ENCODE peak calls at places on chromosomes 6 and 20, in four cellular contexts. N is KG1; Z is GM04504; I is CD8-positive, alpha-beta memory T cell. A is an unnamed sample.

GRCh38 chr20:41998539-41999341 is 380.6 kb upstream of the CHD6 start:
- DNase-seq in N (no peak), I (no peak), Z (no peak), A (no peak)

GRCh38 chr6:164563866-164564265 is 745.5 kb downstream of the C6orf118 start:
- DNase-seq in Z (no peak), N (no peak), I (no peak), A (no peak)

GRCh38 chr20:58504566-58504965 is 10.6 kb downstream of the APCDD1L start:
- DNase-seq in I (no peak), Z (no peak), N (no peak), A (no peak)

GRCh38 chr20:62922451-62922921 is 3.8 kb downstream of the DIDO1 start:
- DNase-seq in I (peak), N (no peak), Z (no peak), A (no peak)

GRCh38 chr6:34055223-34055933 is 90.5 kb downstream of the GRM4 start:
- DNase-seq in N (peak), Z (no peak), I (peak), A (peak)

GRCh38 chr6:26286168-26286854 is 78.7 kb upstream of the BTN3A2 start:
- DNase-seq in N (peak), Z (no peak), I (peak), A (peak)

GRCh38 chr6:28742668-28743270 is 181.0 kb downstream of the TRIM27 start:
- DNase-seq in Z (no peak), I (no peak), N (peak), A (no peak)

GRCh38 chr6:136014454-136015421 is 163.2 kb downstream of the PDE7B start:
- DNase-seq in N (no peak), I (no peak), Z (peak), A (no peak)

GRCh38 chr20:47699804-47700203 is 85.5 kb downstream of the SULF2 start:
- DNase-seq in N (no peak), I (no peak), Z (no peak), A (no peak)

GRCh38 chr6:53793318-53793975 is 1.4 kb upstream of the LRRC1 start:
- DNase-seq in N (peak), I (peak), Z (no peak), A (no peak)

GRCh38 chr20:38812182-38812581 is 6.7 kb downstream of the PPP1R16B start:
- DNase-seq in Z (no peak), N (no peak), I (no peak), A (no peak)

GRCh38 chr20:3000852-3001523 is 42.4 kb upstream of the GNRH2 start:
- DNase-seq in N (peak), Z (peak), I (no peak), A (peak)

GRCh38 chr6:107849325-107849724 is 25.2 kb upstream of the SCML4 start:
- DNase-seq in Z (no peak), I (no peak), N (no peak), A (no peak)

GRCh38 chr6:1614448-1614766 is 4.7 kb downstream of the FOXC1 start:
- DNase-seq in N (no peak), Z (no peak), I (no peak), A (no peak)

GRCh38 chr6:125818225-125818657 is 27.5 kb downstream of the NCOA7 start:
- DNase-seq in I (no peak), N (no peak), Z (no peak), A (no peak)

GRCh38 chr20:62736026-62736406 is 27.4 kb downstream of the NTSR1 start:
- DNase-seq in I (no peak), Z (no peak), N (no peak), A (no peak)

GRCh38 chr20:22763257-22763906 is 179.0 kb upstream of the FOXA2 start:
- DNase-seq in N (no peak), Z (no peak), I (no peak), A (no peak)

GRCh38 chr20:46081074-46081473 is 8.7 kb downstream of the NCOA5 start:
- DNase-seq in I (no peak), N (no peak), Z (no peak), A (no peak)

GRCh38 chr6:125314019-125314581 is 12.3 kb upstream of the HDDC2 start:
- DNase-seq in I (no peak), Z (peak), N (peak), A (no peak)

GRCh38 chr20:47258745-47259695 is 97.5 kb downstream of the ZMYND8 start:
- DNase-seq in N (no peak), Z (no peak), I (no peak), A (no peak)

GRCh38 chr6:78831492-78831891 is 35.9 kb upstream of the IRAK1BP1 start:
- DNase-seq in Z (no peak), N (no peak), I (no peak), A (no peak)

GRCh38 chr6:169269180-169270076 is 15.8 kb upstream of the THBS2 start:
- DNase-seq in N (no peak), Z (no peak), I (no peak), A (no peak)

GRCh38 chr6:8738951-8739350 is 303.6 kb upstream of the SLC35B3 start:
- DNase-seq in Z (no peak), I (no peak), N (no peak), A (no peak)

GRCh38 chr20:49479785-49480184 is 2.7 kb downstream of the KCNB1 start:
- DNase-seq in I (no peak), Z (no peak), N (no peak), A (no peak)

GRCh38 chr6:593139-593906 is 63.6 kb downstream of the HUS1B start:
- DNase-seq in Z (peak), N (peak), I (peak), A (peak)

GRCh38 chr6:157825243-157825904 is 2.3 kb downstream of the SNX9 start:
- DNase-seq in N (no peak), I (no peak), Z (no peak), A (no peak)

GRCh38 chr20:2756056-2756611 is 44.3 kb downstream of the CPXM1 start:
- DNase-seq in Z (peak), I (no peak), N (no peak), A (no peak)

GRCh38 chr6:43746613-43747101 is 23.4 kb upstream of the VEGFA start:
- DNase-seq in Z (no peak), N (no peak), I (no peak), A (no peak)

GRCh38 chr6:43086022-43086658 is 10.0 kb downstream of the PTK7 start:
- DNase-seq in N (no peak), I (no peak), Z (no peak), A (no peak)

GRCh38 chr6:10316327-10316726 is 98.5 kb downstream of the TFAP2A start:
- DNase-seq in I (no peak), N (no peak), Z (peak), A (no peak)

GRCh38 chr20:13105864-13106457 is 97.2 kb downstream of the SPTLC3 start:
- DNase-seq in N (peak), Z (peak), I (no peak), A (no peak)

GRCh38 chr6:107179004-107179403 is 63.7 kb upstream of the BEND3 start:
- DNase-seq in N (no peak), Z (no peak), I (no peak), A (no peak)

GRCh38 chr6:163780993-163781392 is 366.5 kb downstream of the QKI start:
- DNase-seq in Z (no peak), N (no peak), I (no peak), A (no peak)

GRCh38 chr6:156980515-156980914 is 203.3 kb downstream of the ARID1B start:
- DNase-seq in Z (no peak), N (no peak), I (no peak), A (no peak)

GRCh38 chr20:21125072-21125848 is 622 bp upstream of the KIZ start:
- DNase-seq in N (peak), Z (no peak), I (no peak), A (no peak)

GRCh38 chr6:34476462-34476861 is 10.6 kb downstream of the PACSIN1 start:
- DNase-seq in Z (no peak), I (no peak), N (no peak), A (no peak)